ENCODE peak calls at places on chromosomes 2 and 18, in four cellular contexts. Y, N, F and G are unnamed samples.

GRCh38 chr18:55400590-55401274 is 187.3 kb downstream of the TCF4 start:
- DNase-seq in Y (no peak), N (no peak), F (no peak), G (no peak)

GRCh38 chr2:238584617-238585016 is 157.9 kb downstream of the ASB1 start:
- DNase-seq in Y (no peak), N (no peak), F (no peak), G (no peak)

GRCh38 chr18:36580874-36581750 is 247.7 kb downstream of the TPGS2 start:
- DNase-seq in Y (no peak), N (no peak), F (no peak), G (no peak)

GRCh38 chr2:189149981-189150380 is 29.6 kb downstream of the COL5A2 start:
- DNase-seq in Y (no peak), N (no peak), F (no peak), G (no peak)

GRCh38 chr18:35267161-35267651 is 22.8 kb downstream of the ZSCAN30 start:
- DNase-seq in Y (peak; percentile 89), N (no peak), F (peak; percentile 81), G (peak; percentile 45)

GRCh38 chr2:232476045-232476444 is 11.6 kb downstream of the ECEL1 start:
- DNase-seq in Y (peak; percentile 29), N (no peak), F (peak; percentile 0), G (peak; percentile 54)

GRCh38 chr2:70143314-70144150 is 47.3 kb downstream of the C2orf42 start:
- DNase-seq in Y (peak; percentile 34), N (no peak), F (peak; percentile 63), G (peak; percentile 46)

GRCh38 chr2:111950241-111950640 is 51.8 kb downstream of the MERTK start:
- DNase-seq in Y (no peak), N (no peak), F (no peak), G (no peak)

GRCh38 chr2:25168256-25169072 is at the start of gene POMC:
- DNase-seq in Y (peak; percentile 78), N (no peak), F (peak; percentile 45), G (peak; percentile 86)

GRCh38 chr2:233470007-233470687 is 96.4 kb downstream of the USP40 start:
- DNase-seq in Y (no peak), N (no peak), F (peak; percentile 15), G (no peak)

GRCh38 chr2:240326246-240326645 is 109.2 kb upstream of the GPC1 start:
- DNase-seq in Y (no peak), N (peak; percentile 54), F (no peak), G (peak; percentile 34)

GRCh38 chr18:74286106-74286856 is 5.5 kb downstream of the CYB5A start:
- DNase-seq in Y (no peak), N (no peak), F (peak; percentile 77), G (no peak)

GRCh38 chr18:2627821-2628276 is 27.7 kb upstream of the SMCHD1 start:
- DNase-seq in Y (no peak), N (no peak), F (no peak), G (no peak)

GRCh38 chr2:140658766-140659165 is 1472.0 kb downstream of the LRP1B start:
- DNase-seq in Y (no peak), N (no peak), F (no peak), G (no peak)

GRCh38 chr2:197628043-197628500 is 47.3 kb downstream of the RFTN2 start:
- DNase-seq in Y (peak; percentile 27), N (peak; percentile 37), F (no peak), G (no peak)

GRCh38 chr2:11710210-11710609 is 36.2 kb upstream of the LPIN1 start:
- DNase-seq in Y (no peak), N (no peak), F (peak; percentile 49), G (no peak)

GRCh38 chr2:27961997-27962396 is 71.5 kb downstream of the BABAM2 start:
- DNase-seq in Y (no peak), N (no peak), F (no peak), G (no peak)

GRCh38 chr2:173076557-173077345 is 1.1 kb downstream of the MAP3K20 start:
- DNase-seq in Y (peak; percentile 74), N (peak; percentile 23), F (peak; percentile 52), G (peak; percentile 67)

GRCh38 chr18:44680271-44681038 is at the start of gene SETBP1:
- DNase-seq in Y (peak; percentile 62), N (peak; percentile 56), F (peak; percentile 86), G (peak; percentile 80)

GRCh38 chr2:71749671-71750101 is 296.3 kb downstream of the DYSF start:
- DNase-seq in Y (no peak), N (no peak), F (no peak), G (no peak)

GRCh38 chr2:165239230-165239629 is at the start of gene SCN2A:
- DNase-seq in Y (peak; percentile 73), N (peak; percentile 47), F (no peak), G (no peak)

GRCh38 chr2:209977386-209978239 is 24.8 kb upstream of the RPE start:
- DNase-seq in Y (peak; percentile 63), N (peak; percentile 21), F (no peak), G (peak; percentile 11)

GRCh38 chr2:66553370-66553769 is 118.4 kb downstream of the MEIS1 start:
- DNase-seq in Y (no peak), N (no peak), F (peak; percentile 87), G (no peak)

GRCh38 chr2:26347286-26347865 is 787 bp upstream of the ADGRF3 start:
- DNase-seq in Y (no peak), N (no peak), F (no peak), G (no peak)
- H3K4me3 ChIP-seq in Y (peak overlapping the region; percentile 82), N (peak overlapping the region; percentile 96), F (no peak overlapping the region), G (peak overlapping the region; percentile 95)

GRCh38 chr2:72933207-72933606 is 15.9 kb downstream of the EMX1 start:
- DNase-seq in Y (no peak), N (no peak), F (no peak), G (no peak)
- H3K27me3 ChIP-seq in Y (peaks cover 44% of the 10 kb centered on the region), N (no peaks in the 10 kb centered on the region), F (no peaks in the 10 kb centered on the region), G (peaks cover 38% of the 10 kb centered on the region)

GRCh38 chr18:50272593-50272992 is 6.3 kb upstream of the CFAP53 start:
- DNase-seq in Y (no peak), N (no peak), F (no peak), G (no peak)
- H3K36me3 ChIP-seq in Y (peaks cover 11% of the 10 kb centered on the region), N (peaks cover 99% of the 10 kb centered on the region), F (peaks cover 28% of the 10 kb centered on the region), G (peaks cover 46% of the 10 kb centered on the region)

GRCh38 chr18:52343138-52343537 is 3.1 kb downstream of the DCC start:
- DNase-seq in Y (peak; percentile 67), N (no peak), F (no peak), G (peak; percentile 13)

GRCh38 chr18:52343731-52344340 is 3.8 kb downstream of the DCC start:
- DNase-seq in Y (no peak), N (no peak), F (no peak), G (no peak)

GRCh38 chr18:52341617-52342381 is 1.8 kb downstream of the DCC start:
- DNase-seq in Y (peak; percentile 66), N (peak; percentile 56), F (no peak), G (peak; percentile 51)

GRCh38 chr18:52339891-52340371 is at the start of gene DCC:
- DNase-seq in Y (peak; percentile 82), N (peak; percentile 67), F (peak; percentile 69), G (peak; percentile 59)

GRCh38 chr18:52340466-52341378 is 725 bp downstream of the DCC start:
- DNase-seq in Y (peak; percentile 38), N (no peak), F (no peak), G (peak; percentile 16)
- H3K4me3 ChIP-seq in Y (peak overlapping the region; percentile 88), N (peak overlapping the region; percentile 78), F (no peak overlapping the region), G (peak overlapping the region; percentile 68)

GRCh38 chr2:170715062-170715931 is at the start of gene SP5:
- DNase-seq in Y (peak; percentile 92), N (peak; percentile 84), F (peak; percentile 86), G (peak; percentile 89)

GRCh38 chr2:170712653-170713279 is 2.4 kb upstream of the SP5 start:
- DNase-seq in Y (peak; percentile 40), N (no peak), F (no peak), G (no peak)

GRCh38 chr2:170711774-170712652 is 3.1 kb upstream of the SP5 start:
- DNase-seq in Y (peak; percentile 89), N (peak; percentile 36), F (peak; percentile 70), G (peak; percentile 88)

GRCh38 chr2:170714156-170715061 is 728 bp upstream of the SP5 start:
- DNase-seq in Y (peak; percentile 51), N (peak; percentile 31), F (peak; percentile 77), G (peak; percentile 73)

GRCh38 chr2:170713280-170714155 is 1.6 kb upstream of the SP5 start:
- DNase-seq in Y (peak; percentile 37), N (no peak), F (peak; percentile 13), G (peak; percentile 68)
- H3K27me3 ChIP-seq in Y (peaks cover 100% of the 10 kb centered on the region), N (peaks cover 60% of the 10 kb centered on the region), F (no peaks in the 10 kb centered on the region), G (peaks cover 98% of the 10 kb centered on the region)

DNA sequence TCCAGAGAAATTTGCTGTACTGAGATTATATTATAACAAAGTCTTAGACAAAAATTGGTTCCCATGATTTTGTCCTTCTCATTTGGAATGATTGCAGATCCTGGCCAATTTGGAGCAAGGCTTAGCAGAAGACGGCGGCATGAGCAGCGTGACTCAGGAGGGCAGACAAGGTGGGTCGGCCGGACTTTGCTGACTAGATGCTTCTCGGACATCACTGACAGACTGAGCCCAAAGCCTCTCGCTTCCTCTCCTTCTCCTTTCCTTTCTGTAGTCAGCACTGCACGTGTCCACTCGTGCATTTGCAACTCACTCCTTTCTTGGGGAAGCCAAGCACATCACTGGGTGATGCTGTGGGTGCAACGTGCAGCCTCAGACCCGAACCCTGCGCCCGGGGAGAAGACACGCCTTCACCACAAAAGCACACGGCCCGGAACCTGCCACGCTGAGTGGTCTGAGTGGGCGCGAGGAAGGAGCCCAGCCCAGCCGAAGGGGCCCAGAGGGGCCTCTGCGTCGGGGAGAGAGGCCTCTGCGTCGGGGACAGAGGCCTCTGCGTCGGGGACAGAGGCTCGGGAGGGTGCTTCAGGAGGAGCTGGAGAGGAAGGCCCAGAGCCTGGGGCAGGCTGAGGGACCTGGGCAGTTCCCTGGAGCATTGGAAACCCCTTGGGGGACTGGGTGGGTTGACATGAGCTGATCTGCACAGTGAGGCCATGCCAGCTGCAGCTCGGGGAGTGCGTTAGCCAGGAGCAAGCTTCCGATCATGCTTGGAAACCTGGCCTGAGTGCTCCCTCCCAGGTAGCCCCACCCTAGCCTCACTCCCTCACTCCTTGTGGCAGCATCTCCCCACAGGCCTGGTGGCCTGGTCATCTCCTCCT is 61.6 kb downstream of the ADI1 start:
- DNase-seq in Y (no peak), N (no peak), F (no peak), G (peak; percentile 28)
- H3K36me3 ChIP-seq in Y (no peaks in the 10 kb centered on the region), N (peaks cover 57% of the 10 kb centered on the region), F (no peaks in the 10 kb centered on the region), G (peaks cover 4% of the 10 kb centered on the region)

GRCh38 chr18:9105420-9105819 is 2.9 kb downstream of the NDUFV2 start:
- DNase-seq in Y (no peak), N (no peak), F (no peak), G (no peak)

GRCh38 chr18:9108911-9109310 is 6.4 kb downstream of the NDUFV2 start:
- DNase-seq in Y (no peak), N (no peak), F (no peak), G (no peak)

GRCh38 chr18:9106094-9106493 is 3.6 kb downstream of the NDUFV2 start:
- DNase-seq in Y (no peak), N (no peak), F (no peak), G (no peak)

GRCh38 chr18:9109523-9109922 is 7.0 kb downstream of the NDUFV2 start:
- DNase-seq in Y (no peak), N (no peak), F (no peak), G (no peak)

GRCh38 chr18:9106800-9107574 is 4.5 kb downstream of the NDUFV2 start:
- DNase-seq in Y (no peak), N (no peak), F (no peak), G (no peak)
- H3K4me3 ChIP-seq in Y (peak overlapping the region; percentile 81), N (no peak overlapping the region), F (no peak overlapping the region), G (no peak overlapping the region)